ENCODE peak calls at places on chromosomes 1 and 21, in four cellular contexts. I, N, D and R are unnamed samples.

GRCh38 chr1:84163123-84164038 is 19.3 kb downstream of the PRKACB start:
- DNase-seq in I (no peak), N (peak), D (no peak), R (no peak)

GRCh38 chr1:223077434-223077833 is 65.6 kb downstream of the TLR5 start:
- DNase-seq in I (no peak), N (no peak), D (no peak), R (no peak)

GRCh38 chr1:26827663-26828062 is 1.2 kb downstream of the ZDHHC18 start:
- DNase-seq in I (no peak), N (no peak), D (no peak), R (no peak)

GRCh38 chr1:155062702-155063411 is 683 bp upstream of the EFNA4 start:
- DNase-seq in I (no peak), N (peak), D (no peak), R (no peak)

GRCh38 chr1:20368866-20369545 is 78.3 kb downstream of the VWA5B1 start:
- DNase-seq in I (no peak), N (no peak), D (no peak), R (no peak)

GRCh38 chr1:106584663-106585062 is 471.8 kb upstream of the PRMT6 start:
- DNase-seq in I (no peak), N (no peak), D (no peak), R (no peak)

GRCh38 chr1:234732260-234732659 is 122.3 kb upstream of the IRF2BP2 start:
- DNase-seq in I (no peak), N (no peak), D (no peak), R (no peak)

GRCh38 chr1:206774096-206774495 is 1.8 kb upstream of the IL10 start:
- DNase-seq in I (no peak), N (no peak), D (no peak), R (no peak)

GRCh38 chr21:44637018-44637850 is at the start of gene KRTAP10-10:
- DNase-seq in I (no peak), N (no peak), D (no peak), R (no peak)

GRCh38 chr1:9861371-9861770 is 37.6 kb upstream of the CLSTN1 start:
- DNase-seq in I (no peak), N (no peak), D (no peak), R (no peak)

GRCh38 chr1:92411511-92411910 is 75.2 kb downstream of the GFI1 start:
- DNase-seq in I (no peak), N (peak), D (peak), R (no peak)

GRCh38 chr1:247210062-247210385 is 38.2 kb upstream of the ZNF124 start:
- DNase-seq in I (no peak), N (peak), D (no peak), R (no peak)

GRCh38 chr21:28480091-28480869 is 512.4 kb downstream of the LTN1 start:
- DNase-seq in I (no peak), N (no peak), D (no peak), R (no peak)

GRCh38 chr1:67170751-67171573 is 4.7 kb downstream of the IL23R start:
- DNase-seq in I (no peak), N (no peak), D (no peak), R (no peak)

GRCh38 chr21:45104560-45104959 is 30.2 kb downstream of the ADARB1 start:
- DNase-seq in I (peak), N (peak), D (no peak), R (no peak)

GRCh38 chr1:221575605-221576004 is 166.3 kb downstream of the DUSP10 start:
- DNase-seq in I (no peak), N (peak), D (no peak), R (no peak)

GRCh38 chr1:99496067-99496466 is 149.8 kb upstream of the PALMD start:
- DNase-seq in I (no peak), N (peak), D (no peak), R (no peak)

GRCh38 chr1:8712413-8713229 is 104.8 kb downstream of the RERE start:
- DNase-seq in I (no peak), N (peak), D (peak), R (no peak)